ENCODE peak calls at places on chromosomes 4 and X, in seven cellular contexts. J is neural progenitor cell, F is MM.1S, C is H1, Y is neuronal stem cell, T is GM23338, W is fibroblast of lung. P is an unnamed sample. For H3K4me1, the result is how much of the 10 kb centered on the place peaks cover.

GRCh38 chr4:15563871-15564270 is 91.3 kb downstream of the FBXL5 start:
- DNase-seq in J (no peak), F (no peak), C (no peak), Y (no peak), T (no peak), W (no peak), P (no peak)

GRCh38 chr4:38162240-38162784 is 202.1 kb downstream of the PTTG2 start:
- DNase-seq in J (peak), F (no peak), C (no peak), Y (peak), T (no peak), W (peak), P (no peak)

GRCh38 chr4:40395166-40395900 is 60.2 kb downstream of the CHRNA9 start:
- DNase-seq in J (no peak), F (no peak), C (no peak), Y (no peak), T (no peak), W (no peak), P (no peak)

GRCh38 chrX:53089224-53089842 is 4.6 kb upstream of the KANTR start:
- DNase-seq in J (peak), F (peak), C (no peak), Y (no peak), T (peak), W (peak), P (peak)

GRCh38 chr4:114386637-114387233 is 211.9 kb upstream of the UGT8 start:
- DNase-seq in J (peak), F (peak), C (no peak), Y (peak), T (peak), W (peak), P (peak)

GRCh38 chr4:183348706-183349659 is 26.8 kb upstream of the CLDN24 start:
- DNase-seq in J (no peak), F (no peak), C (no peak), Y (no peak), T (no peak), W (peak), P (no peak)

GRCh38 chr4:100984901-100985300 is 362.4 kb downstream of the PPP3CA start:
- DNase-seq in J (no peak), F (no peak), C (no peak), Y (no peak), T (no peak), W (peak), P (no peak)

GRCh38 chrX:52271212-52271611 is 86.5 kb downstream of the MAGED4 start:
- DNase-seq in J (peak), F (peak), C (peak), Y (no peak), T (peak), W (peak), P (peak)

GRCh38 chr4:26082565-26082964 is 168.5 kb downstream of the SMIM20 start:
- DNase-seq in J (no peak), F (no peak), C (no peak), Y (no peak), T (no peak), W (no peak), P (no peak)

GRCh38 chrX:46686003-46686645 is 72.8 kb downstream of the SLC9A7 start:
- DNase-seq in J (peak), F (peak), C (no peak), Y (peak), T (peak), W (peak), P (peak)

GRCh38 chrX:153874366-153875125 is 11.4 kb downstream of the L1CAM start:
- DNase-seq in J (no peak), F (no peak), C (no peak), Y (no peak), T (no peak), W (no peak), P (no peak)

GRCh38 chr4:38034986-38035882 is 75.0 kb downstream of the PTTG2 start:
- DNase-seq in J (peak), F (peak), C (no peak), Y (peak), T (peak), W (peak), P (peak)

GRCh38 chrX:131802836-131803626 is 220.1 kb upstream of the STK26 start:
- DNase-seq in J (no peak), F (peak), C (no peak), Y (no peak), T (peak), W (no peak), P (peak)

GRCh38 chr4:17103231-17103630 is 204.8 kb upstream of the LDB2 start:
- DNase-seq in J (no peak), F (no peak), C (no peak), Y (no peak), T (no peak), W (peak), P (no peak)

GRCh38 chr4:152385551-152385950 is 150.3 kb downstream of the FBXW7 start:
- DNase-seq in J (peak), F (no peak), C (no peak), Y (no peak), T (peak), W (peak), P (peak)

GRCh38 chr4:11182586-11183357 is 245.9 kb downstream of the HS3ST1 start:
- DNase-seq in J (no peak), F (no peak), C (no peak), Y (no peak), T (no peak), W (peak), P (no peak)

GRCh38 chr4:38857354-38858096 is 908 bp upstream of the TLR6 start:
- DNase-seq in J (no peak), F (peak), C (no peak), Y (no peak), T (no peak), W (peak), P (peak)

GRCh38 chrX:122268353-122268752 is 915.7 kb upstream of the GRIA3 start:
- DNase-seq in J (no peak), F (no peak), C (no peak), Y (no peak), T (no peak), W (no peak), P (no peak)

GRCh38 chrX:15874672-15875071 is 20.1 kb upstream of the AP1S2 start:
- DNase-seq in J (no peak), F (no peak), C (no peak), Y (no peak), T (no peak), W (no peak), P (no peak)

GRCh38 chrX:53260836-53261235 is 20.5 kb downstream of the IQSEC2 start:
- DNase-seq in J (no peak), F (no peak), C (no peak), Y (no peak), T (no peak), W (no peak), P (no peak)

GRCh38 chr4:105455998-105456397 is 17.9 kb downstream of the PPA2 start:
- DNase-seq in J (no peak), F (peak), C (no peak), Y (no peak), T (no peak), W (no peak), P (no peak)

GRCh38 chrX:55783723-55784122 is 66.2 kb downstream of the RRAGB start:
- DNase-seq in J (no peak), F (no peak), C (no peak), Y (no peak), T (no peak), W (no peak), P (no peak)

GRCh38 chrX:6386837-6387236 is 148.1 kb downstream of the VCX3A start:
- DNase-seq in J (no peak), F (no peak), C (no peak), Y (no peak), T (no peak), W (no peak), P (no peak)

GRCh38 chr4:71765349-71765748 is 18.5 kb downstream of the GC start:
- DNase-seq in J (no peak), F (no peak), C (no peak), Y (no peak), T (peak), W (peak), P (no peak)

GRCh38 chr4:188976644-188977115 is 837.4 kb downstream of the TRIML1 start:
- DNase-seq in J (peak), F (peak), C (peak), Y (peak), T (peak), W (peak), P (no peak)

GRCh38 chr4:166252487-166253402 is 379.7 kb downstream of the TLL1 start:
- DNase-seq in J (peak), F (peak), C (no peak), Y (peak), T (peak), W (peak), P (peak)

GRCh38 chr4:151687021-151687640 is 73.7 kb downstream of the GATB start:
- DNase-seq in J (no peak), F (no peak), C (no peak), Y (no peak), T (peak), W (no peak), P (no peak)

GRCh38 chr4:24799196-24799543 is 3.8 kb downstream of the SOD3 start:
- DNase-seq in J (no peak), F (no peak), C (no peak), Y (no peak), T (no peak), W (no peak), P (no peak)

GRCh38 chr4:24800273-24800880 is 5.0 kb downstream of the SOD3 start:
- DNase-seq in J (peak), F (no peak), C (no peak), Y (no peak), T (peak), W (peak), P (no peak)

GRCh38 chr4:24799544-24800272 is 4.3 kb downstream of the SOD3 start:
- DNase-seq in J (peak), F (no peak), C (no peak), Y (no peak), T (peak), W (no peak), P (no peak)

GRCh38 chr4:24802648-24803047 is 7.3 kb downstream of the SOD3 start:
- DNase-seq in J (no peak), F (peak), C (no peak), Y (no peak), T (no peak), W (no peak), P (no peak)

DNA sequence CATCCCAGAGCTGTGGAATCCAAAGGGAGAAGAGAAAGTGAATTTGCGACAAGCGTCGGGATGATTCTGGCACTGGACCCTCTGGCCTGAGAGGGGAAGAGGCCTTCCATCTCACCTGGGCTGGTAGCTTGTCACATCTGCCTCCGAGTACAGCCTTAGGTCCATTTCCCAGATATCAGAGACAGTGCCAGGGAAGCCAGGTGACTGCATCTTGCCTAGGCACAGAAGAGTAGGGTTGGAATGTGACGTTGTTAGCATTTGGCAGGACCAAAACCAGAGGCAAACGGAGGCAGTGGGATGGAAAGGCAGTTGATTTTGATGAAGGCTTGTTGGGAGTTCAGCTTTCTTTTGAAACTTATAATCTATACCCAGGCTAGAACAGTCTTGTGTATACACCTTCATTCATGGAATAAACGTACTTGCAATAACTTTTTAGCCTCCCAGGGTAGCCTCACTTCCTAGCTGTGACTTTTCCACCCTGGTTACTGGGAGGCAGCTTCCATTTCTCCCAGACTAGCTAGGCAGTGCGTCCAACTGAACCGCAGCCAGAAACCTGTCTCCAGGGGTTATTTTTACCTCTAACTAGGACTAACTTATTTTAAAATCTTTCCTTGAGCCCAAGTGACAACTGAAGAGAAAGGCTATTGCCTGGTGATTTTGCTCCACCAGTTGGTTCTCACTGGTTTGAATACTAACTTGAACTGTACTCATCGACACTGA is 5.9 kb downstream of the SOD3 start:
- DNase-seq in J (no peak), F (no peak), C (no peak), Y (no peak), T (no peak), W (no peak), P (no peak)
- H3K4me1 ChIP-seq in J (under half), F (under half), C (under half), Y (under half), T (under half), W (under half), P (under half)

DNA sequence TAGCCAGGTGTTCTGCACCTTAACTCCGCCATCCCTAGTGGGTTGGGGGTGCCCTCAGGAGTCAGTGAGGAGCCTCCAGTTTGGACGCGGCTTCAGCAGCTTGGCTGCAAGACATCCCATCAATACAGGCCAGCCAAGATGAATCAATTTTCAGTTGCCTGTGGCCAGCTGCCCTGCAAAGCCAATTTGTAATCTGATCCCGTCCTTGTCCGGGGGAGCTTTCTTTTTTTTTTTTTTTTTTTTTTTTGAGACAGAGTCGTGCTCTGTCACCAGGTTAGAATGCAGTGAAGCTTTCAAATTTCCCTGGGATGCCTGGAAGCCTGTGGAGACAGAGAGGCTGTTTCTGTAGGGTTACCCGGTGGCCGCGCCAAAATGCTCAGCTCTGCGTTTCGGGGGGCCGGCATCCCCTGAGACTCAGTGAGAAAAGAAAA is 192.5 kb downstream of the ASMT start:
- DNase-seq in J (peak), F (no peak), C (peak), Y (peak), T (peak), W (no peak), P (no peak)
- H2AFZ ChIP-seq in J (no peak), F (no peak), C (peak), Y (peak), T (peak), W (no peak), P (no peak)

DNA sequence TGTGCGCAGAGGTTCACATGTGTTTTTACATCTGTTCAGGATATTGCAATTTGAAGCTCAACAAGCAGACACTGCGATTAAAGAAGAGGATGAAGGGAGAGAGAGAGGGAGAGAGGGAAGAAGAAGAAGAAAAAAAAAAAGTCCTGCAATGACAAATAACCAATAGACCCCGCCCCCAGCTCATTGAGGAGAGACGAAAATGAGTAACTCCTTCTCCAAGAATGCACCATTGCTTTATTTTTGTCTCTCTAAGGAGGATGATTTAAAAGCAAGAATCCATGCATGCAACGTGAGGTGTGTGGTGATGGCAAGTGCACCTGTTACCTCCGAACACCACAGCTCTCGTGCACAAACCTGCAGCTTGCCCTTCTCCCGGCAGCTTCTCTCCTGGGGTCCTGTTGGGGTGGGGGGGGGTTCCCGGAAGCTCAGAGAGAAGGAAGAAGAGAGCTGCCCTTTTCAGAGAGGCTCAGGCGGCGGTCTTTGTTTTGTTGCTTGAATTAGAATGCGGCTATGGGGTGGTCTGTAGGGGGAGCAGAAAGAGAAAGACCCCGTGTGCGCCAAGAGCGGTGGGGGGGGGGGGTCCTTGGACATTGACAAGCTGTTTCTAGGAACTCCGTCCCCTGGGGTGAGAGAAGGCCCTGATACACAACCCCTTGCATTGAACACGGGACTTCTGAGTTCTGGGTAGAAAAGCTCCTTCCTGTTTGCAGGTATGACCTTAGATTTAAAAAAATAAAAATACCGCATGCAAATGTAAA is 100.7 kb downstream of the CRLF2 start:
- DNase-seq in J (peak), F (no peak), C (peak), Y (peak), T (peak), W (no peak), P (peak)
- H3K4me1 ChIP-seq in J (under half), F (under half), C (under half), Y (under half), T (under half), W (under half), P (under half)

GRCh38 chr4:2289955-2290333 is 28.0 kb upstream of the MXD4 start:
- DNase-seq in J (no peak), F (no peak), C (no peak), Y (no peak), T (no peak), W (no peak), P (no peak)

GRCh38 chr4:2290488-2290887 is 28.6 kb upstream of the MXD4 start:
- DNase-seq in J (no peak), F (no peak), C (no peak), Y (no peak), T (no peak), W (no peak), P (no peak)

GRCh38 chr4:2292679-2293108 is 30.8 kb upstream of the MXD4 start:
- DNase-seq in J (no peak), F (no peak), C (no peak), Y (no peak), T (no peak), W (peak), P (no peak)

GRCh38 chr4:2291705-2292651 is 30.1 kb upstream of the MXD4 start:
- DNase-seq in J (no peak), F (no peak), C (no peak), Y (no peak), T (no peak), W (no peak), P (no peak)

GRCh38 chr4:2290974-2291704 is 29.2 kb upstream of the MXD4 start:
- DNase-seq in J (no peak), F (no peak), C (no peak), Y (no peak), T (no peak), W (no peak), P (peak)
- H2AFZ ChIP-seq in J (no peak), F (no peak), C (no peak), Y (peak), T (no peak), W (no peak), P (peak)

GRCh38 chr4:81422591-81422990 is 49.1 kb downstream of the RASGEF1B start:
- DNase-seq in J (no peak), F (no peak), C (no peak), Y (no peak), T (no peak), W (no peak), P (no peak)
- H3K4me1 ChIP-seq in J (half or more), F (under half), C (under half), Y (under half), T (half or more), W (under half), P (under half)

P was measured in OCI-LY7.